ENCODE peak calls at places on chromosome 20, in four cellular contexts. H, Y, P and C are unnamed samples. For H4K20me1, the result is how much of the 10 kb centered on the place peaks cover.

GRCh38 chr20:47610247-47610944 is 108.7 kb downstream of the NCOA3 start:
- DNase-seq in H (peak), Y (no peak), P (peak), C (peak)

GRCh38 chr20:21102691-21103311 is 3.4 kb downstream of the LINC00237 start:
- DNase-seq in H (no peak), Y (peak), P (no peak), C (no peak)

GRCh38 chr20:25213566-25214415 is 18.3 kb downstream of the ENTPD6 start:
- DNase-seq in H (no peak), Y (no peak), P (no peak), C (no peak)

GRCh38 chr20:7841291-7841966 is 98.8 kb downstream of the HAO1 start:
- DNase-seq in H (peak), Y (no peak), P (no peak), C (peak)

GRCh38 chr20:1533059-1533458 is 24.4 kb downstream of the SIRPD start:
- DNase-seq in H (no peak), Y (peak), P (no peak), C (peak)

GRCh38 chr20:58696411-58696961 is 3.9 kb downstream of the NPEPL1 start:
- DNase-seq in H (no peak), Y (no peak), P (no peak), C (no peak)

GRCh38 chr20:46275091-46275490 is 33.2 kb downstream of the CDH22 start:
- DNase-seq in H (no peak), Y (no peak), P (no peak), C (no peak)

GRCh38 chr20:63843222-63843621 is 12.2 kb upstream of the ZBTB46 start:
- DNase-seq in H (no peak), Y (no peak), P (no peak), C (no peak)

GRCh38 chr20:2558581-2559301 is 22.4 kb downstream of the TMC2 start:
- DNase-seq in H (no peak), Y (peak), P (no peak), C (no peak)

GRCh38 chr20:10474606-10475184 is 39.6 kb downstream of the SLX4IP start:
- DNase-seq in H (no peak), Y (no peak), P (no peak), C (no peak)

GRCh38 chr20:2005831-2006426 is 12.1 kb upstream of the PDYN start:
- DNase-seq in H (peak), Y (peak), P (peak), C (peak)

GRCh38 chr20:45817652-45818194 is 5.3 kb downstream of the UBE2C start:
- DNase-seq in H (peak), Y (no peak), P (no peak), C (peak)

GRCh38 chr20:21225215-21225947 is 77.8 kb upstream of the XRN2 start:
- DNase-seq in H (peak), Y (no peak), P (no peak), C (no peak)

GRCh38 chr20:35062478-35062877 is 30.1 kb downstream of the TRPC4AP start:
- DNase-seq in H (no peak), Y (no peak), P (no peak), C (no peak)

GRCh38 chr20:35066194-35066593 is 26.4 kb downstream of the TRPC4AP start:
- DNase-seq in H (no peak), Y (no peak), P (no peak), C (no peak)
- H4K20me1 ChIP-seq in H (under half), Y (under half), P (under half), C (under half)

DNA sequence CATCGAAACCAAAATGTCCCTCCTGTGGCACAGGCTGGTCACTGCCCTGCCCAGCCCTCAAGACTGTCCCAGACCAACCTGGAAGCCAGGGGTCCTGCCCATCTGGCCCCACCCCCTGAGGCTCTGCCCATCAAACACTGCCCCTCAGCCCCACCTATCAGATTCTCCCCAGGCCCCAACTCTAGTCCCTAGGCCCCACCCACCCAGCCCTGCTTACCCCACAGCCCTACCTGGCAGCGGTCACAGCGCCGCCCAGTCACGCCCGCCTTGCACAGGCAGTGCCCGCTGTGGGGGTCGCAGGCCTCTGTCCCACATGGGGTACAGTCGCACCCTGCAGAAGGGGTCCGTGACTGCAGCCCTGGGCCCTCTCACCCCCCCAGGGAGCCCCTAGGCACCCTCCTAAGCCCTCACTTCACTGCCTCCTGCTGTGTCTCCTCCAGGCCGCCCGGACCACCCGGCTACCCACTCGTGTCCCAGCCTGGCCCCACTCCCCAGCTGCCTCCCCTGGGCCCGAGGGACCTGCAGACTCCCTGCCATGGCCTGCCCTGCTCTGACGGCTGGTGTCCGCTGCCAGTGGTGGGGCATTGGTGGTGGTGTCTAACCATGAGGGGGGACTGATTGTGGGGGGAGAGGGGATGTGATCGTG is 19.8 kb downstream of the ADRM1 start:
- DNase-seq in H (no peak), Y (no peak), P (no peak), C (no peak)
- H4K20me1 ChIP-seq in H (under half), Y (under half), P (under half), C (under half)

DNA sequence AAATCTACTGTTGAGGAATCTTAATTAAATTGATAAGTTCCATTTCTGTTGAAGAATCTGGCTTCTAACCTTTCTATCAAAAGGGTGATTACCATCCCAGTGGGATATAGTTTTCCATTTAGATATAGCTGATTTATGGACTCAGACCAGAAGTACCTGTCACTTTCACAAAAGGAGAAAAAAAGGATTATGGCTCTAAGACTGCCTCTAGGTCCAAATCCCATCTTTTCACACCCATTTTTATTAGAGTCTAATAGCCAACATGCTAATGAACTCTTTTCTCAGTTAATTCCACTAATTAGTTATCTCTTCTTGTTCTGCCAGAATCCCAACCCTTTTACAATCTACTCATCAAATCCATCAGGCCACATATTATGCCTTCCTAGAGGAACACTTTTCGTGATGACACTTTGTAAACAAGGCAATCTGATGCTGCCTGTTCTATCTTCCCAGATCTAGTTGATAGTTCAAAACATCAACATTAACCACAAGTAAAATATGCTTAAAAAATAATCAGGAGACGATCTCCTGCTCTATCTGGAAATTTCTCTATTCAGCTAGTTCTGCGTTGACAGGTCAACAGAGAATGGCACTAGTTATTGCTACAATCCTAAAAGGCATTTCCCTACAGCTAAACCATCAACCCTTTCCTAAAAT is 2.2 kb downstream of the B4GALT5 start:
- DNase-seq in H (no peak), Y (no peak), P (no peak), C (no peak)
- H4K20me1 ChIP-seq in H (under half), Y (half or more), P (under half), C (under half)

DNA sequence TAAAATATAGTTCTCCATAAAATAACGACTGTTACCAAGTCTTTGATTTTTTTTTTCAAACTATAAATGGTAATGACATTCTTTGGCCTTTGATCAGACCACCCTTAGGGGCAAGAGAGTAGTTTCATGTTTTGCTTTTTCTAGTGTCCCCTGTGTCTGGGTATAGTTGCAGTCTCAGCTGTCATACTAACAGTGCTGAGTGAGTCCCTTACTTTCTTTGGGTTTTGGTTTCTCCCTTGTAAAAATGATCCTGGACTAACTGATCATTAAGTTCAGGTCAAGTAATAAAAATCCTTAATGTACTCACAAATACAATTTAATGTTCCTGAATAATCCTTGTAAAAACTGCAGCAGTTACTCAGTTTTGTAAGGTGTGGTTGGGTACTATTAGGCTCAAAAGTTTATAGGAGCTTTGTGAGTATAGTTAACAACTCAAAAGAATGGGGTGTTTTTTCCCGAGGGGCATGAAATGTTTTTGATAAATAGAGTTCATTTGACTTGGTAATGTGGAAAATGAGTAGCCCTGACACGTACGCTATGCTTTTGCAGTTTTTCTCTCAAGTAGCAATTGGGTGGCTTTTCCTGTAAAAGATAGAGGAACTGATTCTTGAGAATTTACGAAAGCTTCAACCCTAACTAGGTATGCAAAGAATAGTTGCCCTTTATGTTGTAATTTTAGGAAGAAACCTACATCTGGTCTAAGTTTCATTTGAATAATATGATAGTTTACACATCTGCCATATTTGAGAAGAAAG is 6.2 kb downstream of the PTPN1 start:
- DNase-seq in H (no peak), Y (no peak), P (no peak), C (no peak)
- H4K20me1 ChIP-seq in H (under half), Y (under half), P (under half), C (under half)

DNA sequence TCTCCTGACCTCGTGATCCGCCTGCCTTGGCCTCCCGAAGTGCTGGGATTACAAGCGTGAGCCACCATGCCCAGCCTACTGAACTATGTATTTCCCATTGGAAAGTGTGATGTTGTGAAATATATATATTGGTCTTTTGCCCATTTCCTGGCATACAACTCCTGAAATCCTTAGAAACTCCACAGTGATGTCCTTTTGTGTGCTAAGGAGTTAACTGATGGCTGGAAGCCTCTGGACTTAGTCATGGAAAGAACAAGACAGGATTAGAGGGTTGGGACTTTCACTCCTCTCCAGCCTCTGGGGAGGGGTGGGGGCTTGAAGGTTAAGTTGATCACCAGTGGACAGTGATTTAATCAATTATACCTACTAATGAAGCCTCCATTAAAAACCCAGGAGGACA is 7.1 kb downstream of the PANK2 start:
- DNase-seq in H (peak), Y (no peak), P (no peak), C (no peak)
- H4K20me1 ChIP-seq in H (under half), Y (half or more), P (under half), C (half or more)

GRCh38 chr20:50526403-50526989 is 16.3 kb downstream of the PTPN1 start:
- DNase-seq in H (peak), Y (no peak), P (no peak), C (no peak)
- H4K20me1 ChIP-seq in H (under half), Y (under half), P (under half), C (under half)

GRCh38 chr20:17938889-17939619 is 29.5 kb downstream of the SNX5 start:
- DNase-seq in H (peak), Y (peak), P (peak), C (peak)
- H4K20me1 ChIP-seq in H (under half), Y (under half), P (under half), C (under half)

GRCh38 chr20:9141916-9142315 is 73.0 kb downstream of the PLCB4 start:
- DNase-seq in H (no peak), Y (no peak), P (no peak), C (no peak)
- H4K20me1 ChIP-seq in H (under half), Y (under half), P (under half), C (under half)

DNA sequence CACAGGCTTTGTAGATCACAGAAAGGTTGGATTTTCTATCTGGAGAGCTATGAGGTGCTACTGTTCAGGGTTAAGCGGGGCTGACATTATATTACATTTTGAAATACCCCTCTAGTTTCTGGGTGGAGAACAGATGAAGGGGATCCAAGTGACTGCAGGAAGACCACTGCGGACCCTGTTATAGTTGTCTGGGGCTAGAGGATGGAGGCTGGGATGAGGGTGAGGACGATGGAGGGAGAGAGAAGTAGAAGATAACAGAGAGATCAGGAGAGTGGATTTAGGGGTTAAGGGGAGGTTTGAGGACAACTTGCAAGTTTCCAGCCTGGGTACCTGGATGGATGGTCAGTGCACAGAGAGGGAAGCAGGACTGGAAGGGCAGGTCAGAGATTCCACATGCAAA is 43.5 kb upstream of the TGM2 start:
- DNase-seq in H (no peak), Y (no peak), P (no peak), C (no peak)
- H4K20me1 ChIP-seq in H (under half), Y (under half), P (under half), C (under half)

GRCh38 chr20:32363492-32363891 is 5.4 kb downstream of the ASXL1 start:
- DNase-seq in H (no peak), Y (no peak), P (no peak), C (no peak)
- H4K20me1 ChIP-seq in H (under half), Y (half or more), P (under half), C (half or more)